ENCODE peak calls at places on chromosomes 6 and 20, in eight cellular contexts. T, Q, V, U, X, H, J and S are unnamed samples.

GRCh38 chr20:45354423-45355208 is 6.4 kb upstream of the SDC4 start:
- DNase-seq in T (peak; percentile 95), Q (no peak), V (no peak), U (no peak), X (no peak), H (no peak), J (no peak), S (no peak)

GRCh38 chr6:124722479-124722878 is 239.8 kb upstream of the RNF217 start:
- DNase-seq in T (no peak), Q (no peak), V (no peak), U (no peak), X (no peak), H (no peak), J (no peak), S (no peak)

GRCh38 chr6:7542878-7543394 is 1.5 kb downstream of the DSP start:
- DNase-seq in T (peak; percentile 41), Q (peak; percentile 71), V (peak; percentile 50), U (no peak), X (peak; percentile 58), H (no peak), J (peak; percentile 82), S (peak; percentile 69)

GRCh38 chr20:61480158-61480825 is 228.2 kb downstream of the CDH4 start:
- DNase-seq in T (no peak), Q (no peak), V (no peak), U (no peak), X (no peak), H (no peak), J (no peak), S (no peak)

GRCh38 chr6:57205550-57206328 is 16.4 kb downstream of the RAB23 start:
- DNase-seq in T (peak; percentile 24), Q (no peak), V (no peak), U (no peak), X (no peak), H (no peak), J (no peak), S (no peak)

GRCh38 chr6:27297857-27298730 is 14.0 kb downstream of the POM121L2 start:
- DNase-seq in T (peak; percentile 45), Q (no peak), V (no peak), U (no peak), X (no peak), H (no peak), J (no peak), S (peak; percentile 58)

GRCh38 chr20:58420798-58421496 is 31.9 kb downstream of the VAPB start:
- DNase-seq in T (peak; percentile 79), Q (peak; percentile 47), V (no peak), U (no peak), X (no peak), H (no peak), J (no peak), S (no peak)

GRCh38 chr20:61397146-61397545 is 145.1 kb downstream of the CDH4 start:
- DNase-seq in T (no peak), Q (no peak), V (no peak), U (no peak), X (no peak), H (no peak), J (peak; percentile 10), S (no peak)

GRCh38 chr6:17974570-17975368 is 12.7 kb downstream of the KIF13A start:
- DNase-seq in T (no peak), Q (no peak), V (no peak), U (no peak), X (no peak), H (no peak), J (no peak), S (no peak)

GRCh38 chr6:17972978-17973622 is 14.3 kb downstream of the KIF13A start:
- DNase-seq in T (no peak), Q (no peak), V (no peak), U (no peak), X (no peak), H (no peak), J (no peak), S (no peak)

GRCh38 chr6:17971128-17972073 is 16.0 kb downstream of the KIF13A start:
- DNase-seq in T (peak; percentile 81), Q (no peak), V (no peak), U (no peak), X (no peak), H (no peak), J (no peak), S (no peak)

GRCh38 chr6:17968876-17969275 is 18.6 kb downstream of the KIF13A start:
- DNase-seq in T (no peak), Q (no peak), V (no peak), U (no peak), X (no peak), H (no peak), J (no peak), S (no peak)

GRCh38 chr6:17972074-17972966 is 15.1 kb downstream of the KIF13A start:
- DNase-seq in T (no peak), Q (no peak), V (no peak), U (no peak), X (no peak), H (no peak), J (no peak), S (no peak)
- H3K4me3 ChIP-seq in T (no peak overlapping the region), Q (no peak overlapping the region), V (no peak overlapping the region), U (no peak overlapping the region), X (no peak overlapping the region), H (no peak overlapping the region), J (no peak overlapping the region), S (no peak overlapping the region)

GRCh38 chr20:17806739-17807441 is 107.1 kb downstream of the BANF2 start:
- DNase-seq in T (peak; percentile 84), Q (no peak), V (no peak), U (no peak), X (no peak), H (peak; percentile 54), J (no peak), S (no peak)
- H3K27ac ChIP-seq in T (peak overlapping the region; percentile 82), Q (no peak overlapping the region), V (no peak overlapping the region), U (no peak overlapping the region), X (peak overlapping the region; percentile 71), H (peak overlapping the region; percentile 71), J (peak overlapping the region; percentile 63), S (no peak overlapping the region)

GRCh38 chr20:23608251-23608846 is 2.6 kb upstream of the CST9 start:
- DNase-seq in T (no peak), Q (no peak), V (no peak), U (no peak), X (no peak), H (no peak), J (no peak), S (no peak)

GRCh38 chr20:23609486-23610109 is 3.9 kb upstream of the CST9 start:
- DNase-seq in T (no peak), Q (no peak), V (no peak), U (no peak), X (no peak), H (no peak), J (no peak), S (no peak)

GRCh38 chr20:23605867-23606651 is at the start of gene CST9:
- DNase-seq in T (no peak), Q (no peak), V (no peak), U (no peak), X (no peak), H (no peak), J (no peak), S (no peak)

GRCh38 chr20:23607497-23608245 is 2.0 kb upstream of the CST9 start:
- DNase-seq in T (no peak), Q (no peak), V (no peak), U (no peak), X (no peak), H (no peak), J (no peak), S (no peak)

DNA sequence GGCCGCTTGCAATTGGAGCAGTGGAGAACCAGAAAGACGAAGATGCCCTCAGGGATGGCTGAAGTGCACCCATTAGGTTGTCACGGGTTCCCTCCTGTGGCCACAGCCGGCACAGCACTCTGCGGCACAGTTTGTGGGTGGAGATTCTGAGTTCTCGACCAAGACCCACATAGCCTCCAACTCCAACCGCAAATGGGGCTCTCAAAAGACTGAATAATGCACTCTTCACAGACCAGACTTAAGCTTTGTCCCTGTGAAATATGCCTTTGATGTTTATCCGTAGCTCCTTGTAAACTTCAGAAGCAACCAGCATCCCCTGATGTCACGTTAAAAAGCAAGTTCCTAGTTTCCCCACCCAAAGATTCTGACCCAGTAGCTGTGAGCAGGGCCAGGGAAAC is 934 bp upstream of the CST9 start:
- DNase-seq in T (peak; percentile 50), Q (peak; percentile 91), V (peak; percentile 73), U (peak; percentile 53), X (peak; percentile 76), H (peak; percentile 42), J (peak; percentile 88), S (peak; percentile 67)
- TF ChIP-seq CTCF in T (peak; percentile 96), Q (peak; percentile 84), V (peak; percentile 99), U (peak; percentile 70), X (peak; percentile 87), H (peak; percentile 95), J (peak; percentile 81), S (peak; percentile 92)

GRCh38 chr6:89482136-89482535 is 49.2 kb downstream of the ANKRD6 start:
- DNase-seq in T (peak; percentile 55), Q (no peak), V (no peak), U (no peak), X (no peak), H (no peak), J (no peak), S (no peak)

GRCh38 chr6:89479902-89480301 is 47.0 kb downstream of the ANKRD6 start:
- DNase-seq in T (no peak), Q (no peak), V (no peak), U (no peak), X (no peak), H (no peak), J (no peak), S (no peak)

GRCh38 chr6:89485320-89485719 is 52.4 kb downstream of the ANKRD6 start:
- DNase-seq in T (no peak), Q (no peak), V (no peak), U (no peak), X (no peak), H (no peak), J (no peak), S (no peak)

GRCh38 chr6:89483111-89483720 is 50.3 kb downstream of the ANKRD6 start:
- DNase-seq in T (peak; percentile 80), Q (no peak), V (peak; percentile 59), U (no peak), X (no peak), H (no peak), J (no peak), S (no peak)

GRCh38 chr6:89481695-89482094 is 48.7 kb downstream of the ANKRD6 start:
- DNase-seq in T (no peak), Q (no peak), V (no peak), U (no peak), X (no peak), H (no peak), J (no peak), S (no peak)
- H3K4me3 ChIP-seq in T (no peak overlapping the region), Q (no peak overlapping the region), V (no peak overlapping the region), U (no peak overlapping the region), X (no peak overlapping the region), H (no peak overlapping the region), J (no peak overlapping the region), S (no peak overlapping the region)

DNA sequence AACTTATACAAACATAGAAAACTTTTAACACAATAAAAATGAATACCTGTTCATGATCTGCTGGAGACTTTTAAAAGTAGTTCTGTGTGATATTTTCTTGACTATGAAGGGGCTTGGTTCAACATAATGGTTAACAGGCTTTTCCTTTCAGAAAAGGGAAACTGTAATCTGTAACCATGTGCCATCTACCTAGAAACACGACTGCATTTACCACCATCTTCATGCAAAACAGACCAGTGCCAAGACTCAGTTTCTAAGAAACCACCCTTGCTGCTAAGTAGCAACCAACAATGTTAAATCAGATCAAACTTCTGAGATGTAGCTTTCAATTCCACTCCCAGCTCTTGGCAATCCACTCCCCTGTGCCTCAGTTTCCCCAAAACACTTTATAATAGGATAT is 15.7 kb downstream of the STAU1 start:
- DNase-seq in T (no peak), Q (no peak), V (no peak), U (no peak), X (no peak), H (no peak), J (no peak), S (no peak)
- H3K27ac ChIP-seq in T (no peak overlapping the region), Q (no peak overlapping the region), V (no peak overlapping the region), U (no peak overlapping the region), X (no peak overlapping the region), H (no peak overlapping the region), J (no peak overlapping the region), S (no peak overlapping the region)